ENCODE peak calls at places on chromosomes 16 and 17, in five cellular contexts. One of them, this sample, is unnamed.

GRCh38 chr16:65697516-65697915 is 575.7 kb upstream of the CDH11 start:
- DNase-seq in H1: no peak
- DNase-seq in neuronal stem cell: no peak
- DNase-seq in trophoblast cell: no peak
- DNase-seq in mesenchymal stem cell: no peak
- DNase-seq in this sample: no peak

GRCh38 chr16:79212114-79212791 is 388.3 kb downstream of the MAF start:
- DNase-seq in H1: no peak
- DNase-seq in neuronal stem cell: peak; percentile 30
- DNase-seq in trophoblast cell: no peak
- DNase-seq in mesenchymal stem cell: no peak
- DNase-seq in this sample: no peak

GRCh38 chr17:55770220-55770870 is 19.5 kb downstream of the PCTP start:
- DNase-seq in H1: no peak
- DNase-seq in neuronal stem cell: peak; percentile 45
- DNase-seq in trophoblast cell: peak; percentile 83
- DNase-seq in mesenchymal stem cell: peak; percentile 78
- DNase-seq in this sample: no peak

GRCh38 chr17:74201250-74201649 is 2.2 kb upstream of the RPL38 start:
- DNase-seq in H1: no peak
- DNase-seq in neuronal stem cell: no peak
- DNase-seq in trophoblast cell: no peak
- DNase-seq in mesenchymal stem cell: peak; percentile 69
- DNase-seq in this sample: no peak

GRCh38 chr17:83067718-83068261 is 11.6 kb upstream of the METRNL start:
- DNase-seq in H1: peak; percentile 39
- DNase-seq in neuronal stem cell: no peak
- DNase-seq in trophoblast cell: peak; percentile 53
- DNase-seq in mesenchymal stem cell: no peak
- DNase-seq in this sample: no peak

GRCh38 chr17:78174870-78175642 is 6.7 kb downstream of the SYNGR2 start:
- DNase-seq in H1: peak; percentile 68
- DNase-seq in neuronal stem cell: no peak
- DNase-seq in trophoblast cell: no peak
- DNase-seq in mesenchymal stem cell: no peak
- DNase-seq in this sample: peak; percentile 84

GRCh38 chr16:84710686-84711085 is 10.9 kb downstream of the USP10 start:
- DNase-seq in H1: no peak
- DNase-seq in neuronal stem cell: no peak
- DNase-seq in trophoblast cell: no peak
- DNase-seq in mesenchymal stem cell: no peak
- DNase-seq in this sample: no peak

GRCh38 chr16:53991181-53992056 is 287.5 kb downstream of the FTO start:
- DNase-seq in H1: no peak
- DNase-seq in neuronal stem cell: no peak
- DNase-seq in trophoblast cell: no peak
- DNase-seq in mesenchymal stem cell: peak; percentile 72
- DNase-seq in this sample: no peak

DNA sequence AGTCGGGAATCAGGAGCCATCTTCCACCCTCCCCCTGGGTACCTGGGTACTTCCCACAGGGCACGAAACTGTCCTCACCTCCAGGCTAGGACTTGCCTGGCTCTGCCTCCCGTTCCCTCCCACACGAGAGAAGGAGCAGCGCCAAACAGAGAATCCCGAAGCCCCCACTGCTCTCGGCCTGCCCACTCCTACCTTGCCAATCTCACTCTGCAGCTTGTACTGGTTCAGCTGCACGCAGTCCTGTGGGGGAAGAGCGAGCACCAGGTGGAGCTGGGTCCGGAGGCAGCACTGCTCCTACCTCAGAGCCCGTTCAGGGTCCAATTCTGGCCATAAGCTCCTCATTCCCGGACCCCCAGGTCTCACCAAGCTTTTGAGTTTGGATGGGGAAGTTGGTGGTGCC is 8.7 kb downstream of the CAMKK1 start:
- DNase-seq in H1: no peak
- DNase-seq in neuronal stem cell: no peak
- DNase-seq in trophoblast cell: no peak
- DNase-seq in mesenchymal stem cell: no peak
- DNase-seq in this sample: no peak
- H2BK12ac ChIP-seq in H1: no peak overlapping the region
- H2BK12ac ChIP-seq in neuronal stem cell: no peak overlapping the region
- H2BK12ac ChIP-seq in trophoblast cell: no peak overlapping the region
- H2BK12ac ChIP-seq in mesenchymal stem cell: no peak overlapping the region
- H2BK12ac ChIP-seq in this sample: no peak overlapping the region

GRCh38 chr17:30547778-30548177 is 70.6 kb downstream of the GOSR1 start:
- DNase-seq in H1: no peak
- DNase-seq in neuronal stem cell: no peak
- DNase-seq in trophoblast cell: no peak
- DNase-seq in mesenchymal stem cell: no peak
- DNase-seq in this sample: no peak
- H2BK12ac ChIP-seq in H1: no peak overlapping the region
- H2BK12ac ChIP-seq in neuronal stem cell: no peak overlapping the region
- H2BK12ac ChIP-seq in trophoblast cell: no peak overlapping the region
- H2BK12ac ChIP-seq in mesenchymal stem cell: no peak overlapping the region
- H2BK12ac ChIP-seq in this sample: no peak overlapping the region

DNA sequence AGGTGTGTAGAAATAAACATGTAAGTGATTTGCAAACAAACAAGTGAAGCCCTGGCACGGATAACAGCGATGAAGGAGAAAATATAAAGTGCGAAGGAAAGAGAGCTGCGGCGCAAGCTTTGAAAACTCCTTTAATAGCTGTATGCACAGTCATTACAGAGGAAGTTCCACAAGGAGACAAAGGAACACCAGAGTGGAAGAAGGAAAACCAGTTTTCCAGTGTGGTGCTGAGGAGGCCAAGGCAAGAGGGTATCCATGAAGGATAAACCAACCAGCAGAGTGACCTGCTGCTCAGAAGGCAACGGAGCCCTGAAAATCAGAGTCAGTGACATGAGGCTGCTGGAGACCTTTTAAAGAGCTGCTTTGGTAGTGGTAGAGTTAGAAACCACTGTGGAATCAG is 24.4 kb downstream of the METTL16 start:
- DNase-seq in H1: no peak
- DNase-seq in neuronal stem cell: no peak
- DNase-seq in trophoblast cell: peak; percentile 40
- DNase-seq in mesenchymal stem cell: no peak
- DNase-seq in this sample: no peak
- H2BK12ac ChIP-seq in H1: no peak overlapping the region
- H2BK12ac ChIP-seq in neuronal stem cell: no peak overlapping the region
- H2BK12ac ChIP-seq in trophoblast cell: no peak overlapping the region
- H2BK12ac ChIP-seq in mesenchymal stem cell: no peak overlapping the region
- H2BK12ac ChIP-seq in this sample: no peak overlapping the region

GRCh38 chr17:50565559-50566350 is 5.2 kb downstream of the CACNA1G start:
- DNase-seq in H1: no peak
- DNase-seq in neuronal stem cell: peak; percentile 59
- DNase-seq in trophoblast cell: no peak
- DNase-seq in mesenchymal stem cell: peak; percentile 54
- DNase-seq in this sample: no peak
- H2BK12ac ChIP-seq in H1: no peak overlapping the region
- H2BK12ac ChIP-seq in neuronal stem cell: no peak overlapping the region
- H2BK12ac ChIP-seq in trophoblast cell: no peak overlapping the region
- H2BK12ac ChIP-seq in mesenchymal stem cell: no peak overlapping the region
- H2BK12ac ChIP-seq in this sample: no peak overlapping the region

DNA sequence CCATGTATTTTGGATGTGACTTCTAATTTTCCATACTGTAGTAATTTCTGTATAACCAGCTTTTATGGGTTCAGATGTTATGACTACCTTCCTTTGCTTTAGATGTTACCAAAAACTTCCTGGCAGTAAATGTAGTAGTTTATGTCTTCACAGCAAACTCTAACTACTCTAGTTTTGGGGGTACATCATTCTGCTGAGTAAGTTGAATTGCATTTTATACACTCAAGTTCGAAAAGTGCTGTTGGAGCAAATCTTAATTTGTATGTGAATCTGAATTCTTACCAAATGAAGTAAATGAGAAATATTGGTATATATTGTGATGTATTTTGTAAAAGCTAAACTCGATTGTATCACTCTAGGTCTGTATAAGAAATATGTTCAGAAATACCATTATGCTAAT is 728.3 kb upstream of the CDH8 start:
- DNase-seq in H1: no peak
- DNase-seq in neuronal stem cell: no peak
- DNase-seq in trophoblast cell: no peak
- DNase-seq in mesenchymal stem cell: no peak
- DNase-seq in this sample: no peak
- H2BK12ac ChIP-seq in H1: no peak overlapping the region
- H2BK12ac ChIP-seq in neuronal stem cell: no peak overlapping the region
- H2BK12ac ChIP-seq in trophoblast cell: no peak overlapping the region
- H2BK12ac ChIP-seq in mesenchymal stem cell: no peak overlapping the region
- H2BK12ac ChIP-seq in this sample: no peak overlapping the region

DNA sequence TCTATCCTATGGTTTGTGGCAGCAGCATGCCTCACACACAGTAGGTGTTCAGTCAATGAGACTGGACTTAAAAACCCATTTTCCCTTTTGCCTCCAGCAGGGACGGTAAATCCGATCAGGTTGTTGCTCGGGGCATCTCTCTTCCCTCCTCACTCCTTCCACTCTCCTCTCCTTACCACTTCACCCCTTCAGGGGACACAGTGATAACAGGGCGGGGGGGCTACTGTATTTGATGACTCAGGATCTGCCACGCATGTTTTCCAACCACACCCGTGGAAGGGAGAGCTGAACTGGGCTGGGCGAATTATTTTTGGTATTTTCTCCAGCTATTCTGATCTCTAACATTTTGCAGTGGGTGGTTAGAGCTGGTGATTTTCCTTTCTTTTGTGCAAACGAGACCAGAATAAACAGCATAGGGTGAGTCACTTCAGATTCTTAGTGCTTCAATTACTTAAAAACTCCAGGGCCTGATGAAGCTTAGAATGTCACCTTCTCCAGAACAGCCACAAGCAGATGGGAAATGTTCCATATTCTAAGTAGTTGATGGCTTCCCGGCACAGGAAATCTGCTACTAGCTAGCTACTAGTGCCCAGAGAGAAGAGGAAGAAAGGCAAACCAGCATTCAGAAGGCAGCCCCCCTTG is 74.3 kb downstream of the ASIC2 start:
- DNase-seq in H1: no peak
- DNase-seq in neuronal stem cell: no peak
- DNase-seq in trophoblast cell: no peak
- DNase-seq in mesenchymal stem cell: peak; percentile 68
- DNase-seq in this sample: no peak
- H2BK12ac ChIP-seq in H1: no peak overlapping the region
- H2BK12ac ChIP-seq in neuronal stem cell: no peak overlapping the region
- H2BK12ac ChIP-seq in trophoblast cell: no peak overlapping the region
- H2BK12ac ChIP-seq in mesenchymal stem cell: no peak overlapping the region
- H2BK12ac ChIP-seq in this sample: no peak overlapping the region